ENCODE peak calls at places on chromosomes 2 and 18, in four cellular contexts. One of them, this sample, is unnamed. For H3K27me3, the result is how much of the 10 kb centered on the place peaks cover.

GRCh38 chr2:8090748-8091700 is 590.8 kb upstream of the ID2 start:
- DNase-seq in mesendoderm: peak
- DNase-seq in mesenchymal stem cell: peak
- DNase-seq in H9: no peak
- DNase-seq in this sample: no peak

GRCh38 chr2:196591004-196591403 is 48.5 kb upstream of the CCDC150 start:
- DNase-seq in mesendoderm: no peak
- DNase-seq in mesenchymal stem cell: no peak
- DNase-seq in H9: no peak
- DNase-seq in this sample: no peak

GRCh38 chr18:71442830-71443229 is 1101.3 kb downstream of the CBLN2 start:
- DNase-seq in mesendoderm: peak
- DNase-seq in mesenchymal stem cell: no peak
- DNase-seq in H9: no peak
- DNase-seq in this sample: no peak

GRCh38 chr2:98072442-98072841 is 14.5 kb upstream of the VWA3B start:
- DNase-seq in mesendoderm: no peak
- DNase-seq in mesenchymal stem cell: no peak
- DNase-seq in H9: peak
- DNase-seq in this sample: no peak

GRCh38 chr2:95010126-95010525 is 15.4 kb upstream of the MAL start:
- DNase-seq in mesendoderm: no peak
- DNase-seq in mesenchymal stem cell: no peak
- DNase-seq in H9: no peak
- DNase-seq in this sample: no peak

GRCh38 chr2:40204268-40204667 is 247.6 kb downstream of the SLC8A1 start:
- DNase-seq in mesendoderm: no peak
- DNase-seq in mesenchymal stem cell: peak
- DNase-seq in H9: no peak
- DNase-seq in this sample: no peak

GRCh38 chr2:85838181-85838580 is 50.6 kb downstream of the ST3GAL5 start:
- DNase-seq in mesendoderm: peak
- DNase-seq in mesenchymal stem cell: no peak
- DNase-seq in H9: peak
- DNase-seq in this sample: no peak

GRCh38 chr18:29004921-29005320 is 828.0 kb upstream of the CDH2 start:
- DNase-seq in mesendoderm: peak
- DNase-seq in mesenchymal stem cell: no peak
- DNase-seq in H9: no peak
- DNase-seq in this sample: no peak

GRCh38 chr2:64751286-64752260 is 97.9 kb upstream of the SERTAD2 start:
- DNase-seq in mesendoderm: peak
- DNase-seq in mesenchymal stem cell: peak
- DNase-seq in H9: no peak
- DNase-seq in this sample: no peak

GRCh38 chr2:56801770-56802169 is 618.0 kb downstream of the CCDC85A start:
- DNase-seq in mesendoderm: no peak
- DNase-seq in mesenchymal stem cell: peak
- DNase-seq in H9: no peak
- DNase-seq in this sample: no peak

GRCh38 chr2:240213226-240213475 is 72.7 kb upstream of the OTOS start:
- DNase-seq in mesendoderm: no peak
- DNase-seq in mesenchymal stem cell: no peak
- DNase-seq in H9: no peak
- DNase-seq in this sample: no peak

GRCh38 chr2:174681099-174681982 is 82.9 kb downstream of the CHRNA1 start:
- DNase-seq in mesendoderm: peak
- DNase-seq in mesenchymal stem cell: peak
- DNase-seq in H9: no peak
- DNase-seq in this sample: no peak

GRCh38 chr2:138329167-138329566 is 172.4 kb upstream of the SPOPL start:
- DNase-seq in mesendoderm: no peak
- DNase-seq in mesenchymal stem cell: no peak
- DNase-seq in H9: no peak
- DNase-seq in this sample: no peak

GRCh38 chr2:158317642-158318041 is 138.9 kb downstream of the CCDC148 start:
- DNase-seq in mesendoderm: peak
- DNase-seq in mesenchymal stem cell: no peak
- DNase-seq in H9: no peak
- DNase-seq in this sample: no peak

GRCh38 chr18:9683418-9684396 is 24.4 kb upstream of the RAB31 start:
- DNase-seq in mesendoderm: peak
- DNase-seq in mesenchymal stem cell: peak
- DNase-seq in H9: no peak
- DNase-seq in this sample: no peak

GRCh38 chr2:72150157-72150960 is 2.7 kb upstream of the CYP26B1 start:
- DNase-seq in mesendoderm: peak
- DNase-seq in mesenchymal stem cell: peak
- DNase-seq in H9: peak
- DNase-seq in this sample: peak

GRCh38 chr2:14189929-14190328 is 442.6 kb upstream of the LRATD1 start:
- DNase-seq in mesendoderm: no peak
- DNase-seq in mesenchymal stem cell: no peak
- DNase-seq in H9: no peak
- DNase-seq in this sample: no peak

GRCh38 chr18:24026457-24026856 is 11.9 kb downstream of the TTC39C start:
- DNase-seq in mesendoderm: no peak
- DNase-seq in mesenchymal stem cell: no peak
- DNase-seq in H9: no peak
- DNase-seq in this sample: no peak

GRCh38 chr18:9782073-9782857 is 74.2 kb downstream of the RAB31 start:
- DNase-seq in mesendoderm: peak
- DNase-seq in mesenchymal stem cell: peak
- DNase-seq in H9: no peak
- DNase-seq in this sample: no peak

GRCh38 chr2:26721267-26722032 is 28.9 kb downstream of the KCNK3 start:
- DNase-seq in mesendoderm: no peak
- DNase-seq in mesenchymal stem cell: no peak
- DNase-seq in H9: peak
- DNase-seq in this sample: no peak

GRCh38 chr2:11744631-11745394 is 1.6 kb upstream of the LPIN1 start:
- DNase-seq in mesendoderm: peak
- DNase-seq in mesenchymal stem cell: peak
- DNase-seq in H9: peak
- DNase-seq in this sample: peak

GRCh38 chr2:86800856-86801567 is 10.3 kb upstream of the CD8A start:
- DNase-seq in mesendoderm: no peak
- DNase-seq in mesenchymal stem cell: no peak
- DNase-seq in H9: no peak
- DNase-seq in this sample: no peak

GRCh38 chr2:201798252-201798918 is 8.0 kb upstream of the CDK15 start:
- DNase-seq in mesendoderm: no peak
- DNase-seq in mesenchymal stem cell: peak
- DNase-seq in H9: no peak
- DNase-seq in this sample: no peak

GRCh38 chr18:58856881-58857280 is 7.8 kb upstream of the ZNF532 start:
- DNase-seq in mesendoderm: no peak
- DNase-seq in mesenchymal stem cell: peak
- DNase-seq in H9: no peak
- DNase-seq in this sample: no peak

GRCh38 chr2:232609607-232610006 is 23.8 kb upstream of the EFHD1 start:
- DNase-seq in mesendoderm: no peak
- DNase-seq in mesenchymal stem cell: no peak
- DNase-seq in H9: no peak
- DNase-seq in this sample: no peak

GRCh38 chr2:118056165-118056534 is 32.1 kb upstream of the INSIG2 start:
- DNase-seq in mesendoderm: peak
- DNase-seq in mesenchymal stem cell: no peak
- DNase-seq in H9: no peak
- DNase-seq in this sample: no peak

GRCh38 chr2:165891345-165891744 is 62.2 kb downstream of the TTC21B start:
- DNase-seq in mesendoderm: no peak
- DNase-seq in mesenchymal stem cell: no peak
- DNase-seq in H9: no peak
- DNase-seq in this sample: no peak
- H3K27me3 ChIP-seq in mesendoderm: under half
- H3K27me3 ChIP-seq in mesenchymal stem cell: under half
- H3K27me3 ChIP-seq in H9: under half
- H3K27me3 ChIP-seq in this sample: under half

DNA sequence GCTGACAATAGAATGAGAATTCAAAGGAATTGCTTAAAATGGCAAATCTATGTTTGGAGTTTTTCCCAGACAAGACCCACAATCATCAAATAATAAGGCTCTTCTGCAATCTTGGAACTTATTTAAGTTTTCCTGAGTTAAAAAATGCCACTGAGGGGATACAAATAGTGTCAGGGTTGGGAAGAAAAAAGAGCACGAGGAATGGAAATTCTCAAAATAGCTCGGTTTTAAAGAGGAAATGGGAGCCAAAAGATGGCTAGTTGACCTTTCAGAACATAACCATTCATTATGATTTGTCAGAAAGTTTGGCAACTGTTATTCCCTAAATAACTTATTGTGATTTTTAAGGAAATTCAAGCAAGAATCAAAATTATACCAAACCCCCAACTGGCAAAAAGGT is 127.7 kb downstream of the RAPGEF4 start:
- DNase-seq in mesendoderm: no peak
- DNase-seq in mesenchymal stem cell: no peak
- DNase-seq in H9: no peak
- DNase-seq in this sample: no peak
- H3K4ac ChIP-seq in mesendoderm: no peak
- H3K4ac ChIP-seq in mesenchymal stem cell: no peak
- H3K4ac ChIP-seq in H9: no peak
- H3K4ac ChIP-seq in this sample: no peak

GRCh38 chr2:113198048-113198789 is 24.4 kb downstream of the PSD4 start:
- DNase-seq in mesendoderm: no peak
- DNase-seq in mesenchymal stem cell: no peak
- DNase-seq in H9: peak
- DNase-seq in this sample: no peak
- H3K27ac ChIP-seq in mesendoderm: no peak
- H3K27ac ChIP-seq in mesenchymal stem cell: no peak
- H3K27ac ChIP-seq in H9: no peak
- H3K27ac ChIP-seq in this sample: no peak

DNA sequence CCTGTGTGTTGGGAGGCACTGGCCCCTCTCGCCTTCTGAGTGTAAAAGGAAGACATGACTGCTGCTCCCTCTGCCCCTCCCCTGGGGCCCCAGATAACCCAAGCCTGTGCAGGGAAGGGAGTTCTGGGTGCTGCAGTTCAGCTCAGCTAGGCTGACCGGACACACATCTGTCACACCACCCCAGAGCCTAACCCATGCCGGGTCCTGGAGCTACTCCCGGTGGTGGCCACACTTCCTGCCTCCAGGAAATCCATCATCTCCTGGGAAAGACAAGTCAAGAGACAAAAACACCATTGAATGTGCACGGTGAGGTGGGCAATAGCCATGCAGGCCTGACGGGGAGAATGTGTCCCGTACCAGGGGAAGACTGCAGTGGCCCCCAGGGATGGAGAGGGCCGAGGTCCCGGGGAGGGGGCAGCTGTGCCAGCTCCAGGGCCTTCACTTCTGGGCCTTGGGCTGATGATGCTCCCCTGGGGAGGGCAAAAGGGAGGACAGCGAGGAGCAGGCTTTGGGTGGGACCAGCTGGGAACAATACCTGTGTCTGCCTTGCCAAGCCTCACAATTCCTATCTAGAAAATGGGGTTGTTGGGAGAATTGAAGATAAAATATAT is 210.6 kb downstream of the TFCP2L1 start:
- DNase-seq in mesendoderm: no peak
- DNase-seq in mesenchymal stem cell: no peak
- DNase-seq in H9: peak
- DNase-seq in this sample: no peak
- H3K27me3 ChIP-seq in mesendoderm: under half
- H3K27me3 ChIP-seq in mesenchymal stem cell: under half
- H3K27me3 ChIP-seq in H9: under half
- H3K27me3 ChIP-seq in this sample: under half

GRCh38 chr2:70086838-70087702 is at the start of gene PCBP1:
- DNase-seq in mesendoderm: peak
- DNase-seq in mesenchymal stem cell: peak
- DNase-seq in H9: peak
- DNase-seq in this sample: peak

GRCh38 chr2:70087703-70088507 is 628 bp downstream of the PCBP1 start:
- DNase-seq in mesendoderm: peak
- DNase-seq in mesenchymal stem cell: peak
- DNase-seq in H9: peak
- DNase-seq in this sample: no peak

GRCh38 chr2:70089946-70090523 is 2.8 kb downstream of the PCBP1 start:
- DNase-seq in mesendoderm: peak
- DNase-seq in mesenchymal stem cell: no peak
- DNase-seq in H9: no peak
- DNase-seq in this sample: no peak

GRCh38 chr2:70089220-70089945 is 2.1 kb downstream of the PCBP1 start:
- DNase-seq in mesendoderm: peak
- DNase-seq in mesenchymal stem cell: peak
- DNase-seq in H9: peak
- DNase-seq in this sample: no peak

DNA sequence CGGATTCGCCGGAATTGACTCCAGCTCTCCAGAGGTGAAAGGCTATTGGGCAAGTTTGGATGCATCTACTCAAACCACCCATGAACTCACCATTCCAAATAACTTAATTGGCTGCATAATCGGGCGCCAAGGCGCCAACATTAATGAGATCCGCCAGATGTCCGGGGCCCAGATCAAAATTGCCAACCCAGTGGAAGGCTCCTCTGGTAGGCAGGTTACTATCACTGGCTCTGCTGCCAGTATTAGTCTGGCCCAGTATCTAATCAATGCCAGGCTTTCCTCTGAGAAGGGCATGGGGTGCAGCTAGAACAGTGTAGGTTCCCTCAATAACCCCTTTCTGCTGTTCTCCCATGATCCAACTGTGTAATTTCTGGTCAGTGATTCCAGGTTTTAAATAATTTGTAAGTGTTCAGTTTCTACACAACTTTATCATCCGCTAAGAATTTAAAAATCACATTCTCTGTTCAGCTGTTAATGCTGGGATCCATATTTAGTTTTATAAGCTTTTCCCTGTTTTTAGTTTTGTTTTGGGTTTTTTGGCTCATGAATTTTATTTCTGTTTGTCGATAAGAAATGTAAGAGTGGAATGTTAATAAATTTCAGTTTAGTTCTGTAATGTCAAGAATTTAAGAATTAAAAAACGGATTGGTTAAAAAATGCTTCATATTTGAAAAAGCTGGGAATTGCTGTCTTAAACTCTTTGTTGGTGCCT is 1.4 kb downstream of the PCBP1 start:
- DNase-seq in mesendoderm: peak
- DNase-seq in mesenchymal stem cell: no peak
- DNase-seq in H9: no peak
- DNase-seq in this sample: no peak
- H3K4ac ChIP-seq in mesendoderm: peak
- H3K4ac ChIP-seq in mesenchymal stem cell: peak
- H3K4ac ChIP-seq in H9: no peak
- H3K4ac ChIP-seq in this sample: peak

DNA sequence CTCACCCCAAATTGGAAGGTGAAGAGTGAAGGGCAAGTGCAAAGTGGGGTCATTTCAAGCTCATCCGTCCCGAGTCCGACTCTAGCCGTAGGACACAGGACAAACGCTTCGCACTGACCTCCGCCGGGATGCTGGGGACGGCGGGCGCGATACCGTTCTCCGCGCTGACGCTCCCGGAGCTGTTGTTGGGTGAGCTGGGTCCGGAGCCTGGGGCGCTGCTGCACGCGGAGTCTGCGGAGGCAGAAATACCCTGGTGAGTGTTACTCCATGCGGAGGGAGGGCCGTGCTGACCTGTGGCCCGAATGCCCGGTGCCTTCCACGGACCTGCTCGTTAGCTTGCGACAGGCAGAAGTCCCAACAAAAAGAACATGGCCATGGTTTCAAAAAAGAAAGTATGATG is 261.3 kb downstream of the HDAC4 start:
- DNase-seq in mesendoderm: no peak
- DNase-seq in mesenchymal stem cell: no peak
- DNase-seq in H9: no peak
- DNase-seq in this sample: no peak
- H3K27ac ChIP-seq in mesendoderm: no peak
- H3K27ac ChIP-seq in mesenchymal stem cell: no peak
- H3K27ac ChIP-seq in H9: no peak
- H3K27ac ChIP-seq in this sample: no peak

This sample was measured in neuronal stem cell.